ENCODE peak calls at places on chromosomes 3 and 15, in four cellular contexts. V, C, D and Y are unnamed samples.

GRCh38 chr15:38622317-38622716 is 57.7 kb upstream of the RASGRP1 start:
- DNase-seq in C (no peak), V (no peak), D (no peak), Y (no peak)

GRCh38 chr15:31551323-31551722 is 224.7 kb downstream of the KLF13 start:
- DNase-seq in D (no peak), V (no peak), C (no peak), Y (no peak)

GRCh38 chr3:98690876-98691275 is 72.3 kb upstream of the ST3GAL6 start:
- DNase-seq in C (no peak), D (no peak), V (no peak), Y (no peak)

GRCh38 chr3:100710355-100711198 is 1.3 kb downstream of the TFG start:
- DNase-seq in D (peak; percentile 37), C (peak; percentile 10), V (no peak), Y (peak; percentile 9)

GRCh38 chr3:81829946-81830345 is 68.5 kb upstream of the GBE1 start:
- DNase-seq in V (no peak), D (no peak), C (no peak), Y (no peak)

GRCh38 chr3:153768559-153769469 is 352.4 kb upstream of the ARHGEF26 start:
- DNase-seq in V (peak; percentile 8), D (no peak), C (peak; percentile 16), Y (peak; percentile 19)

GRCh38 chr3:46353639-46354410 is at the start of gene CCR2:
- DNase-seq in V (no peak), C (no peak), D (no peak), Y (no peak)

GRCh38 chr15:60408438-60409105 is 10.8 kb upstream of the ANXA2 start:
- DNase-seq in C (no peak), D (no peak), V (no peak), Y (no peak)

GRCh38 chr3:174951498-174951897 is 92.4 kb downstream of the NAALADL2 start:
- DNase-seq in C (no peak), D (no peak), V (no peak), Y (no peak)

GRCh38 chr15:36742696-36743095 is 163.3 kb downstream of the CDIN1 start:
- DNase-seq in D (no peak), C (no peak), V (no peak), Y (no peak)

GRCh38 chr15:60735559-60736047 is 256.7 kb upstream of the ICE2 start:
- DNase-seq in D (no peak), C (no peak), V (no peak), Y (no peak)

GRCh38 chr15:80615783-80616391 is 79.2 kb upstream of the ABHD17C start:
- DNase-seq in V (no peak), C (no peak), D (peak; percentile 76), Y (no peak)